ENCODE peak calls at places on chromosomes 5 and 9, in four cellular contexts. M, J, E and I are unnamed samples.

GRCh38 chr5:109485030-109485429 is 75.3 kb upstream of the PJA2 start:
- DNase-seq in J (no peak), E (peak), M (peak), I (no peak)

GRCh38 chr9:133944746-133945135 is 47.4 kb downstream of the VAV2 start:
- DNase-seq in M (no peak), E (no peak), J (no peak), I (no peak)

GRCh38 chr5:115354246-115354645 is 57.8 kb upstream of the CCDC112 start:
- DNase-seq in E (no peak), J (no peak), M (no peak), I (no peak)

GRCh38 chr5:53917095-53917494 is 356.7 kb downstream of the NDUFS4 start:
- DNase-seq in E (no peak), J (no peak), M (no peak), I (no peak)

GRCh38 chr5:107869459-107870115 is 198.8 kb upstream of the EFNA5 start:
- DNase-seq in E (no peak), J (no peak), M (no peak), I (no peak)

GRCh38 chr9:21030389-21031035 is 928 bp downstream of the HACD4 start:
- DNase-seq in M (no peak), E (no peak), J (peak), I (no peak)

GRCh38 chr9:80070071-80070742 is 498.4 kb downstream of the TLE4 start:
- DNase-seq in J (no peak), E (no peak), M (no peak), I (no peak)

GRCh38 chr9:114893622-114894021 is 36.8 kb downstream of the TNFSF8 start:
- DNase-seq in M (no peak), J (no peak), E (no peak), I (no peak)

GRCh38 chr9:91882628-91883027 is 67.4 kb downstream of the ROR2 start:
- DNase-seq in M (no peak), J (no peak), E (no peak), I (no peak)

GRCh38 chr5:32275421-32275765 is 37.3 kb downstream of the MTMR12 start:
- DNase-seq in J (no peak), M (no peak), E (no peak), I (no peak)

GRCh38 chr9:98057095-98057799 is 715 bp downstream of the NANS start:
- DNase-seq in J (no peak), E (no peak), M (no peak), I (no peak)

GRCh38 chr9:34426340-34427074 is 31.9 kb downstream of the FAM219A start:
- DNase-seq in J (no peak), E (no peak), M (no peak), I (no peak)

GRCh38 chr5:96903300-96903699 is 27.0 kb downstream of the ERAP2 start:
- DNase-seq in J (no peak), E (no peak), M (no peak), I (no peak)

GRCh38 chr9:72029986-72030385 is 30.4 kb downstream of the C9orf57 start:
- DNase-seq in E (no peak), J (no peak), M (no peak), I (no peak)

GRCh38 chr9:102855646-102856045 is 139.5 kb upstream of the CYLC2 start:
- DNase-seq in M (no peak), J (no peak), E (no peak), I (no peak)

GRCh38 chr9:95045751-95046150 is 271.8 kb downstream of the FANCC start:
- DNase-seq in J (no peak), E (no peak), M (no peak), I (no peak)

GRCh38 chr5:178236685-178237084 is 4.1 kb upstream of the PHYKPL start:
- DNase-seq in J (no peak), M (peak), E (no peak), I (no peak)

GRCh38 chr5:55638455-55638854 is 73.7 kb downstream of the SLC38A9 start:
- DNase-seq in E (no peak), J (no peak), M (no peak), I (no peak)

GRCh38 chr9:36847781-36848673 is 186.0 kb downstream of the PAX5 start:
- DNase-seq in M (no peak), J (no peak), E (no peak), I (no peak)

GRCh38 chr9:17414990-17415389 is 163.9 kb upstream of the SH3GL2 start:
- DNase-seq in M (no peak), J (no peak), E (no peak), I (no peak)

GRCh38 chr5:32753051-32753450 is 41.9 kb downstream of the NPR3 start:
- DNase-seq in M (no peak), E (no peak), J (no peak), I (no peak)

GRCh38 chr5:14983666-14984441 is 112.3 kb upstream of the ANKH start:
- DNase-seq in J (no peak), E (no peak), M (no peak), I (no peak)

GRCh38 chr9:6305954-6306563 is 22.1 kb upstream of the TPD52L3 start:
- DNase-seq in J (peak), E (no peak), M (no peak), I (no peak)

GRCh38 chr5:96344678-96345612 is 88.1 kb downstream of the PCSK1 start:
- DNase-seq in M (no peak), E (no peak), J (peak), I (no peak)

GRCh38 chr5:39015743-39016586 is 58.2 kb downstream of the RICTOR start:
- DNase-seq in J (no peak), M (no peak), E (no peak), I (no peak)

GRCh38 chr5:141870871-141871270 is 7.3 kb downstream of the PCDH1 start:
- DNase-seq in E (no peak), M (no peak), J (no peak), I (no peak)

GRCh38 chr9:36759976-36760375 is 187.3 kb downstream of the MELK start:
- DNase-seq in E (no peak), M (no peak), J (no peak), I (no peak)

GRCh38 chr9:82989949-82990348 is 73.0 kb downstream of the RASEF start:
- DNase-seq in M (no peak), E (no peak), J (no peak), I (no peak)

GRCh38 chr5:171595801-171596231 is 176.4 kb downstream of the FGF18 start:
- DNase-seq in E (no peak), M (no peak), J (no peak), I (no peak)

DNA sequence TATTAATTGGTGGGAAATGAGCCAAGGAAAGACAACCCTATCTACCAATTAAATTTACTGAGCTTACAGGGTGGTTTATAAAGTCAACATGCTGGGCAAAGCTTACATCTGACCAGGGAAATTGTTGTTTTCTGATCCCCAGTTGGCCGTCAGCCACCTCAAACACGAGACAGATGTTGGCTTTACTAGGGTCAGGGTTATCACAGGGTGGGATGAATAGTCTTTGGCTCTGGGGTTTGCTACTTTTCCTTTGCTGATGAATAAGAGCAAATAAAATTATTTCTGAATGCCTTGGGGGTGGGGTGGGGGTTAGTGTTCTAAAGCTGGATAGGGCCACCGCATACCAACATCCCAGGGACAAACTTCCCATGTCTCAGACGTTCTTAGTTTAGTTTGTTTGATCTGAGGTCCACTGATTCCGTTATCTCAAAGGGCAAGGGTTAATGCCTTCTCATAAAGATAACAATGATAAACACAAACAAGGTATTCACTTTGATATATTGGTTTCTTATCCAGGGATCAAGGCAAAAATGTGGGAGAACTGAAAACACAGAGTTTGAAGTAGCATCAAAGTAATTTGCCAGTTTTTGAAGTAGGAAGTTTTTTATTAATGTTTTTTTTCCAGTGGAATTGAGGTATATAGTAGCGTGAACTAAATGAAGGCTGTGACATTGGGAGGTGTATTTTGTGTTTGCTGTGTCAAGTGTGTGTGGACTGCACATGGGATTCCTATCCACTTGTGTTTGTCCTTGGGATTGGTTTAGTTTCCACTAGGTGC is 109.1 kb upstream of the RPS23 start:
- DNase-seq in J (no peak), E (no peak), M (no peak), I (no peak)
- TF ChIP-seq CTCF in J (no peak), E (no peak), M (no peak), I (no peak)

GRCh38 chr5:68194405-68194804 is 21.2 kb upstream of the PIK3R1 start:
- DNase-seq in J (no peak), M (no peak), E (no peak), I (no peak)

GRCh38 chr5:68193481-68194036 is 22.0 kb upstream of the PIK3R1 start:
- DNase-seq in E (no peak), M (no peak), J (no peak), I (no peak)

GRCh38 chr5:68195137-68195536 is 20.4 kb upstream of the PIK3R1 start:
- DNase-seq in M (no peak), J (no peak), E (no peak), I (no peak)

GRCh38 chr5:68189613-68190012 is 25.9 kb upstream of the PIK3R1 start:
- DNase-seq in E (no peak), M (no peak), J (no peak), I (no peak)

DNA sequence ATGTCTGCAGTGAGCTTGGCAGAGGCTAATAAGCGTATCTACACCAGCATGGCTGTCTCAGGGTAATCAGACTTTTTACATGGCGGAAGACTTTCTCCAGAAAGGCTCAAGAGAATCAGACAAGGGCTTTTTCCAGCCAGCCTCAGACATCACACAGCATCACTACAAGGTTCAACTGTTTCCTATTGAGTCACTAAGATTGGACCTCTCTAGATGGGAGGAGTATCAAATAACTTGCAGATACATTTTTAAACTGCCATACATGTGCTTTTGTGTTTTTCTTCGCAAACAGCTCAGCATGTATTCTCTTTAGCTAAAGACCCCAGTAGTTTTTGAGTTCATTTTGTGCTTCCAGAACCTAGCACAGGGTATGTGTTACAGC is 22.9 kb upstream of the PIK3R1 start:
- DNase-seq in J (no peak), M (no peak), E (no peak), I (no peak)
- TF ChIP-seq CTCF in J (no peak), M (no peak), E (no peak), I (no peak)

DNA sequence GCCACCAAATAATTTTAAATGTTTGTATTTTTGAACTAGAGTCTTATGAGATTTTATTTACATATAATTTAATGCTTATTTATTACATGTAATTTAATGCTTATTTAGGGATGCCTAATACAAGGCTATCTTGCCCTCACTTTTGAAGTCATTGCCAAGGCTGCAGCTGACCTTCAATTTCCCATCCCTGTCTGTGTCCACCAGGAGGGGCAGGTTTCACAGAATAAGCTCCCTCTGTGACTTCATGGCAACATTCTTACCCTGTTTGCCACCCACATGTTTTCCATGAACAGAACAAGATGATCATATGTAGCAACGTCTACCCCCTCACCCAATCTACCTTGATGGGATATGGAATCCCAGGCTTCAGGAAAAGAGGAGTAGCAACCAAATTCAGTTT is 27.0 kb downstream of the C5 start:
- DNase-seq in M (no peak), E (no peak), J (no peak), I (no peak)
- TF ChIP-seq CTCF in M (no peak), E (peak), J (no peak), I (no peak)

GRCh38 chr5:134227786-134228185 is 1.9 kb upstream of the PPP2CA start:
- DNase-seq in J (no peak), E (no peak), M (no peak), I (no peak)

GRCh38 chr5:134226441-134227192 is 744 bp upstream of the PPP2CA start:
- DNase-seq in J (no peak), M (no peak), E (no peak), I (no peak)

GRCh38 chr5:134225780-134226440 is at the start of gene PPP2CA:
- DNase-seq in E (peak), M (peak), J (peak), I (peak)

GRCh38 chr5:134228624-134229023 is 2.8 kb upstream of the PPP2CA start:
- DNase-seq in E (no peak), J (no peak), M (no peak), I (no peak)

DNA sequence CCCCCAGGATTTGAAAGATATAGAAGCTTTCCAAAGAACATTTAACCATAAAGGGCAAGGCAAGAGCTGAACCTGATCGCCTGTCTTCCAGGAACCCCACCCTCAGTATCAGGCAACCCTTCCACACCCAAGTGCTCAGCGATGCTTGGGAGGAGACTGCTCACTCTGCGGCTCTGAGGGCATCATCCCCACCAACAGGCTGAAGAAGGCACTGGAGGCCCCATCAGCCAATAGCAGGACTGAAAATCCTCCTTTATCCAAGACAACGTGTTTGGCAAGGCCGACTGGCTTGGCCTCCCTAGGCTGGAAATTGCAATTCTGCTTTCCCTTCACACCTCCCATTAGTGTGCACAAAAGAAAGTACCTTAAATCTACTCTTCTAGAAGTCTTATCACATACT is 1.4 kb upstream of the PPP2CA start:
- DNase-seq in M (no peak), E (no peak), J (no peak), I (no peak)
- TF ChIP-seq CTCF in M (no peak), E (no peak), J (no peak), I (no peak)

DNA sequence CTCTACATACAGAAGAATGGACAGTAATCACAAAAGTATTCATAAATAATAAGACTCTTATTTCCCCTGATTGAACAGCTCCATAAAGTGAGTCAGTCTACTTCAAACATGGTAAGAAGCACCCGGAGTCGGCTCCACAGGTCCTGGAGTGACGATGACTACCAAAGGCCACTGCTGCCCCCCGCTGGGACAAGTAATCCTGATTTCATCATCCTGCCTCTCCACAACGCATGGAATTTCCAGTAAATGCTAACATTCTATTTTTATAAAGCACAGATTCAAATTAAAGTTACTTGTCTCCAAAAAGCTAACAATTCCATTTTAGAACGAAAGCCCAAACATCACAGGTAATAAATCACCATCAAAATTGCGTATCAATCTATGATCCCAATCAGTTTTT is 16.2 kb downstream of the ATPSCKMT start:
- DNase-seq in J (no peak), E (no peak), M (no peak), I (no peak)
- TF ChIP-seq CTCF in J (no peak), E (peak), M (no peak), I (peak)

DNA sequence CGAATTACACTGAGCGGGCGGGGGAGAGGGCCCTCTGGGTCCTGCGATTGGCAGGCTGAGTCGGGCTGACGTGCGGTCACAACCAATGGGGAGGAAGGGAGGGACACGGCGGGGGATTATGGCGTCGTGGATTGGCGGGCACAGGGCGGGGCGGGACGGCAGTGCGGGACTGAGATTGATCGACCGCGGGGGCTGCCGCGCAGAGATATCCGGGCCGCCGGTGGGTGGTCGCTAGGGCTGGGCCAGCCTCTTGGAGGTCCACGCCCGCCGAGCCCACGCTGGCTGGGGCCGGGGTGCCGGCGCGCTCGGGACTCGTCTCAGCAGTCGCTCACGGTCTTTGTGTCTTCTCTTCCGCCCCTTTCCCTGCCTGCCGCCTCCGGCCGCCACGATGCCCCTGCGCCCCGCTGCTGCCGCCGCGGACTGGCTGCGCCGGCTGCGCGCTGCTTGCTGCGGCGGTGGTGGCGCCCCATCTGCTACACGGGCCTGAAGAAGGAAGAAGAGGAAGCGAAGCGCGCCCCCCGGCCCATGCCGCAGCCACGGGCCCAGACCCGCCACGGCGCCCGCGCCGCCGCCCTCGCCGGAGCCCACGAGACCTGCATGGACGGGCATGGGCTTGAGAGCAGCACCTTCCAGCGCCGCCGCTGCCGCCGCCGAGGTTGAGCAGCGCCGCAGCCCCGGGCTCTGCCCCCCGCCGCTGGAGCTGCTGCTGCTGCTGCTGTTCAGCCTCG is at the start of gene RGMB:
- DNase-seq in J (peak), E (peak), M (peak), I (peak)
- TF ChIP-seq CTCF in J (no peak), E (no peak), M (no peak), I (no peak)

DNA sequence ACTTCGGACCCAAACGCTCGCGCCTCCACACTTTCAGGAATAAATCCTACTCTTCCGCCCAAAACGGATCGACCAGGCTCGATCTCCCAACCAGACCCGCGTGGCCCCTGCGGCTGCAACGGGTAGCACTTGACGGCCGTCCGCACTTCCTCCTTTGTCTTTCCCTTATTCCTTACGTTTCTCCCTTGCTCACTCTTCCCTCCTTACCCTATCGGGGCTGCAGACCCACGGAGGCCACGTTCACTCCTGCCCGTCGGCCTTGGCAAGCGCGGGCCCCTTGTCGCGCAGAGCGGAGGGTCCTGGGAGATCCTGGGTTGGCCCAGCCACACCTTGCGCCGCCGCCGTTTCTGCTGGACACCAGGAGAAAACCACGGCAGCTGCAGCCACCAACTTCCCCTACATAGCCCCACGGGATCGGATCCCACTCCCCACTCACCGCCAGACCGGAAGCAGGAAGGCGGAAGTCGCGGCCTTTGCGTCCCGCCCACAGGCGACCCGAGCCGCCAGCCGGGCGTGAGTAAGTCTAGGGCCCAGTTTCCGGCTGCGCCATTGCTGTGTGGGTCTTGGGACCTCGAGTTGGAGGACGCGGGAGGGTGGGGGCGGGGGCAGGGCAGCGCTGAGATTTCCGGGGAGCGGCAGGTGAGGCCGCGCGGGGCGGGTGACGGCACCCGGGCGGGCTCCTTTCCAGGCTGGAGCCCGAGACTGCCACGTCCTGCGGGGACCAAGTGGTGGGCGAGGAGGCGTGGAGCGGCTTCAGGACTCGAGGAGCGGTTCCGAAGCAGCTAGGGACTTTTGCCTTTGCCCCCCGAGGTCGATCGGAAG is at the start of gene SMIM15:
- DNase-seq in J (peak), E (peak), M (peak), I (peak)
- TF ChIP-seq CTCF in J (no peak), E (no peak), M (no peak), I (no peak)